ENCODE peak calls at places on chromosomes 13 and 19, in six cellular contexts. One of them, this sample, is unnamed.

GRCh38 chr19:43532571-43532961 is 422 bp upstream of the ZNF575 start:
- DNase-seq in dorsolateral prefrontal cortex: peak; percentile 65
- DNase-seq in AG09309: no peak
- DNase-seq in IMR-90: no peak
- DNase-seq in GM06990: no peak
- DNase-seq in CD4-positive, alpha-beta T cell: no peak
- DNase-seq in this sample: peak; percentile 70

GRCh38 chr19:42601811-42602443 is 7.2 kb upstream of the CEACAM8 start:
- DNase-seq in dorsolateral prefrontal cortex: no peak
- DNase-seq in AG09309: no peak
- DNase-seq in IMR-90: peak; percentile 24
- DNase-seq in GM06990: no peak
- DNase-seq in CD4-positive, alpha-beta T cell: no peak
- DNase-seq in this sample: peak; percentile 31

GRCh38 chr19:55490478-55491436 is 2.5 kb downstream of the SSC5D start:
- DNase-seq in dorsolateral prefrontal cortex: no peak
- DNase-seq in AG09309: no peak
- DNase-seq in IMR-90: no peak
- DNase-seq in GM06990: no peak
- DNase-seq in CD4-positive, alpha-beta T cell: no peak
- DNase-seq in this sample: no peak

GRCh38 chr19:43594710-43595604 is 977 bp downstream of the IRGQ start:
- DNase-seq in dorsolateral prefrontal cortex: peak; percentile 43
- DNase-seq in AG09309: no peak
- DNase-seq in IMR-90: peak; percentile 69
- DNase-seq in GM06990: peak; percentile 84
- DNase-seq in CD4-positive, alpha-beta T cell: peak; percentile 72
- DNase-seq in this sample: peak; percentile 75

GRCh38 chr13:109998808-109999528 is 212.6 kb upstream of the IRS2 start:
- DNase-seq in dorsolateral prefrontal cortex: no peak
- DNase-seq in AG09309: peak; percentile 73
- DNase-seq in IMR-90: peak; percentile 95
- DNase-seq in GM06990: no peak
- DNase-seq in CD4-positive, alpha-beta T cell: no peak
- DNase-seq in this sample: no peak

GRCh38 chr13:107211073-107211472 is 643.1 kb upstream of the ARGLU1 start:
- DNase-seq in dorsolateral prefrontal cortex: peak; percentile 88
- DNase-seq in AG09309: peak; percentile 65
- DNase-seq in IMR-90: peak; percentile 97
- DNase-seq in GM06990: no peak
- DNase-seq in CD4-positive, alpha-beta T cell: peak; percentile 14
- DNase-seq in this sample: peak; percentile 42

GRCh38 chr13:113846639-113847318 is 17.1 kb downstream of the GAS6 start:
- DNase-seq in dorsolateral prefrontal cortex: no peak
- DNase-seq in AG09309: no peak
- DNase-seq in IMR-90: no peak
- DNase-seq in GM06990: no peak
- DNase-seq in CD4-positive, alpha-beta T cell: no peak
- DNase-seq in this sample: no peak

GRCh38 chr13:43268632-43269031 is 245.2 kb downstream of the DNAJC15 start:
- DNase-seq in dorsolateral prefrontal cortex: no peak
- DNase-seq in AG09309: no peak
- DNase-seq in IMR-90: no peak
- DNase-seq in GM06990: no peak
- DNase-seq in CD4-positive, alpha-beta T cell: no peak
- DNase-seq in this sample: no peak

GRCh38 chr19:49589391-49589790 is 1.6 kb upstream of the PRR12 start:
- DNase-seq in dorsolateral prefrontal cortex: no peak
- DNase-seq in AG09309: no peak
- DNase-seq in IMR-90: no peak
- DNase-seq in GM06990: no peak
- DNase-seq in CD4-positive, alpha-beta T cell: no peak
- DNase-seq in this sample: no peak

GRCh38 chr19:3514930-3515329 is 8.8 kb downstream of the FZR1 start:
- DNase-seq in dorsolateral prefrontal cortex: no peak
- DNase-seq in AG09309: no peak
- DNase-seq in IMR-90: peak; percentile 56
- DNase-seq in GM06990: no peak
- DNase-seq in CD4-positive, alpha-beta T cell: no peak
- DNase-seq in this sample: no peak

GRCh38 chr19:4700573-4700970 is 23.1 kb downstream of the DPP9 start:
- DNase-seq in dorsolateral prefrontal cortex: no peak
- DNase-seq in AG09309: no peak
- DNase-seq in IMR-90: no peak
- DNase-seq in GM06990: no peak
- DNase-seq in CD4-positive, alpha-beta T cell: no peak
- DNase-seq in this sample: no peak

GRCh38 chr19:47187797-47188196 is 43.2 kb downstream of the BBC3 start:
- DNase-seq in dorsolateral prefrontal cortex: no peak
- DNase-seq in AG09309: no peak
- DNase-seq in IMR-90: no peak
- DNase-seq in GM06990: no peak
- DNase-seq in CD4-positive, alpha-beta T cell: no peak
- DNase-seq in this sample: no peak

GRCh38 chr13:21894703-21895699 is 224.1 kb downstream of the FGF9 start:
- DNase-seq in dorsolateral prefrontal cortex: no peak
- DNase-seq in AG09309: no peak
- DNase-seq in IMR-90: no peak
- DNase-seq in GM06990: no peak
- DNase-seq in CD4-positive, alpha-beta T cell: no peak
- DNase-seq in this sample: no peak

GRCh38 chr13:91659583-91660415 is 261.4 kb downstream of the GPC5 start:
- DNase-seq in dorsolateral prefrontal cortex: peak; percentile 43
- DNase-seq in AG09309: no peak
- DNase-seq in IMR-90: no peak
- DNase-seq in GM06990: no peak
- DNase-seq in CD4-positive, alpha-beta T cell: no peak
- DNase-seq in this sample: no peak

GRCh38 chr19:7442423-7442822 is 46.4 kb downstream of the PEX11G start:
- DNase-seq in dorsolateral prefrontal cortex: peak; percentile 49
- DNase-seq in AG09309: no peak
- DNase-seq in IMR-90: no peak
- DNase-seq in GM06990: no peak
- DNase-seq in CD4-positive, alpha-beta T cell: no peak
- DNase-seq in this sample: no peak

GRCh38 chr13:24688901-24689300 is 8.7 kb downstream of the ATP12A start:
- DNase-seq in dorsolateral prefrontal cortex: no peak
- DNase-seq in AG09309: no peak
- DNase-seq in IMR-90: no peak
- DNase-seq in GM06990: no peak
- DNase-seq in CD4-positive, alpha-beta T cell: no peak
- DNase-seq in this sample: no peak

GRCh38 chr19:43534811-43535761 is 2.1 kb downstream of the ZNF575 start:
- DNase-seq in dorsolateral prefrontal cortex: peak; percentile 75
- DNase-seq in AG09309: no peak
- DNase-seq in IMR-90: peak; percentile 61
- DNase-seq in GM06990: peak; percentile 23
- DNase-seq in CD4-positive, alpha-beta T cell: no peak
- DNase-seq in this sample: no peak

GRCh38 chr13:50950808-50951207 is 41.2 kb downstream of the RNASEH2B start:
- DNase-seq in dorsolateral prefrontal cortex: no peak
- DNase-seq in AG09309: no peak
- DNase-seq in IMR-90: no peak
- DNase-seq in GM06990: no peak
- DNase-seq in CD4-positive, alpha-beta T cell: no peak
- DNase-seq in this sample: no peak

GRCh38 chr13:70473912-70474311 is 365.7 kb upstream of the KLHL1 start:
- DNase-seq in dorsolateral prefrontal cortex: no peak
- DNase-seq in AG09309: no peak
- DNase-seq in IMR-90: no peak
- DNase-seq in GM06990: no peak
- DNase-seq in CD4-positive, alpha-beta T cell: no peak
- DNase-seq in this sample: no peak

GRCh38 chr13:48505597-48506091 is 27.2 kb downstream of the RCBTB2 start:
- DNase-seq in dorsolateral prefrontal cortex: no peak
- DNase-seq in AG09309: peak; percentile 23
- DNase-seq in IMR-90: peak; percentile 71
- DNase-seq in GM06990: peak; percentile 72
- DNase-seq in CD4-positive, alpha-beta T cell: no peak
- DNase-seq in this sample: peak; percentile 63

GRCh38 chr19:1259206-1259872 is 9.8 kb upstream of the CIRBP start:
- DNase-seq in dorsolateral prefrontal cortex: no peak
- DNase-seq in AG09309: no peak
- DNase-seq in IMR-90: peak; percentile 51
- DNase-seq in GM06990: peak; percentile 87
- DNase-seq in CD4-positive, alpha-beta T cell: peak; percentile 65
- DNase-seq in this sample: peak; percentile 75

GRCh38 chr19:31698352-31698751 is 349.1 kb upstream of the TSHZ3 start:
- DNase-seq in dorsolateral prefrontal cortex: no peak
- DNase-seq in AG09309: no peak
- DNase-seq in IMR-90: no peak
- DNase-seq in GM06990: no peak
- DNase-seq in CD4-positive, alpha-beta T cell: no peak
- DNase-seq in this sample: no peak

GRCh38 chr13:97574926-97575325 is 141.0 kb downstream of the RAP2A start:
- DNase-seq in dorsolateral prefrontal cortex: no peak
- DNase-seq in AG09309: no peak
- DNase-seq in IMR-90: peak; percentile 52
- DNase-seq in GM06990: no peak
- DNase-seq in CD4-positive, alpha-beta T cell: no peak
- DNase-seq in this sample: peak; percentile 18

GRCh38 chr13:27293873-27294515 is 23.4 kb downstream of the RASL11A start:
- DNase-seq in dorsolateral prefrontal cortex: no peak
- DNase-seq in AG09309: no peak
- DNase-seq in IMR-90: no peak
- DNase-seq in GM06990: no peak
- DNase-seq in CD4-positive, alpha-beta T cell: no peak
- DNase-seq in this sample: no peak

GRCh38 chr13:83666126-83666525 is 216.1 kb downstream of the SLITRK1 start:
- DNase-seq in dorsolateral prefrontal cortex: no peak
- DNase-seq in AG09309: peak; percentile 20
- DNase-seq in IMR-90: peak; percentile 7
- DNase-seq in GM06990: no peak
- DNase-seq in CD4-positive, alpha-beta T cell: no peak
- DNase-seq in this sample: no peak

GRCh38 chr19:3054972-3055740 is 7.1 kb downstream of the TLE5 start:
- DNase-seq in dorsolateral prefrontal cortex: no peak
- DNase-seq in AG09309: no peak
- DNase-seq in IMR-90: peak; percentile 17
- DNase-seq in GM06990: no peak
- DNase-seq in CD4-positive, alpha-beta T cell: no peak
- DNase-seq in this sample: no peak

GRCh38 chr19:47110521-47111080 is 3.0 kb downstream of the ZC3H4 start:
- DNase-seq in dorsolateral prefrontal cortex: no peak
- DNase-seq in AG09309: no peak
- DNase-seq in IMR-90: no peak
- DNase-seq in GM06990: no peak
- DNase-seq in CD4-positive, alpha-beta T cell: no peak
- DNase-seq in this sample: no peak

GRCh38 chr19:17332677-17333581 is 1.7 kb downstream of the ANO8 start:
- DNase-seq in dorsolateral prefrontal cortex: peak; percentile 69
- DNase-seq in AG09309: no peak
- DNase-seq in IMR-90: peak; percentile 39
- DNase-seq in GM06990: no peak
- DNase-seq in CD4-positive, alpha-beta T cell: no peak
- DNase-seq in this sample: peak; percentile 56

GRCh38 chr19:3653081-3653795 is 26.6 kb upstream of the CACTIN start:
- DNase-seq in dorsolateral prefrontal cortex: no peak
- DNase-seq in AG09309: no peak
- DNase-seq in IMR-90: no peak
- DNase-seq in GM06990: no peak
- DNase-seq in CD4-positive, alpha-beta T cell: no peak
- DNase-seq in this sample: no peak

GRCh38 chr13:31824705-31825512 is 85.6 kb downstream of the RXFP2 start:
- DNase-seq in dorsolateral prefrontal cortex: no peak
- DNase-seq in AG09309: no peak
- DNase-seq in IMR-90: peak; percentile 16
- DNase-seq in GM06990: peak; percentile 6
- DNase-seq in CD4-positive, alpha-beta T cell: no peak
- DNase-seq in this sample: peak; percentile 15
- TF ChIP-seq CTCF in dorsolateral prefrontal cortex: no peak
- TF ChIP-seq CTCF in AG09309: peak; percentile 32
- TF ChIP-seq CTCF in IMR-90: peak; percentile 19
- TF ChIP-seq CTCF in GM06990: peak; percentile 21
- TF ChIP-seq CTCF in CD4-positive, alpha-beta T cell: peak; percentile 17
- TF ChIP-seq CTCF in this sample: peak; percentile 39

DNA sequence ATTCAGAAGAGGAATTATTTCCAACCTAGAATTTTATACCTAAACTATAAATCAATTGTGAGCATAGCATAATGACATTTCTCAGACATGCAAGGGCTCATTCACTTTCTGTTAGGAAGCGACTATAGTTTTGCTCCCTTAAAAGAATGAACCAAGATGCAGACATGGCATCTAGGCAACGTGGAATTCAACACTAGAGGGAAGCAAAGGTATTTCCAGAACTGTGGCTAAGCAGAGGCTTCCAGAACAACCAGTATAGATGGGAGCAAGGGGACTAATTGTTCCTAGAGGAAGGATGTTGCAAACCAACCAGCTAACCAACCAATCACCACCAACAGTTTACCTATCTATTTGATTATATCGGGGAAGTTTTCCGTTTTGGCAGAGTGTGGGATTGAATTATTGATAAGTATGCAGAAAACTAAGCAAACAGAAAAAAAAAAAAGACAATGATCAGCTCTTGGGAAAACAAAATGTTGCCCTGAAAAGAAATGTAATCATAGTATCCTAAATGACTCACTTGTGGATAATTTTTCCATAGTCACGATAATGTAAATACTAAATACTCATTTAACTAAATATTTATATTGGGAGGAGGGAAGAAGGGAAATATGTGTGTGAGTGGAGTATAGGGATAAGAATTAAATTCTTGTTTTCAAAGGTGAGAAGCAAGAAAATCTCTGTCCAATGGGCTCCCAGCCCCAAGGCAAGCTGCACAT is 21.1 kb downstream of the ARL11 start:
- DNase-seq in dorsolateral prefrontal cortex: no peak
- DNase-seq in AG09309: peak; percentile 7
- DNase-seq in IMR-90: peak; percentile 68
- DNase-seq in GM06990: no peak
- DNase-seq in CD4-positive, alpha-beta T cell: no peak
- DNase-seq in this sample: no peak
- TF ChIP-seq CTCF in dorsolateral prefrontal cortex: no peak
- TF ChIP-seq CTCF in AG09309: peak; percentile 61
- TF ChIP-seq CTCF in IMR-90: peak; percentile 42
- TF ChIP-seq CTCF in GM06990: no peak
- TF ChIP-seq CTCF in CD4-positive, alpha-beta T cell: no peak
- TF ChIP-seq CTCF in this sample: no peak

GRCh38 chr19:48445606-48446481 is at the start of gene GRWD1:
- DNase-seq in dorsolateral prefrontal cortex: peak; percentile 92
- DNase-seq in AG09309: peak; percentile 75
- DNase-seq in IMR-90: peak; percentile 94
- DNase-seq in GM06990: peak; percentile 91
- DNase-seq in CD4-positive, alpha-beta T cell: peak; percentile 85
- DNase-seq in this sample: peak; percentile 97
- TF ChIP-seq CTCF in dorsolateral prefrontal cortex: peak; percentile 26
- TF ChIP-seq CTCF in AG09309: no peak
- TF ChIP-seq CTCF in IMR-90: peak; percentile 8
- TF ChIP-seq CTCF in GM06990: no peak
- TF ChIP-seq CTCF in CD4-positive, alpha-beta T cell: no peak
- TF ChIP-seq CTCF in this sample: peak; percentile 22

DNA sequence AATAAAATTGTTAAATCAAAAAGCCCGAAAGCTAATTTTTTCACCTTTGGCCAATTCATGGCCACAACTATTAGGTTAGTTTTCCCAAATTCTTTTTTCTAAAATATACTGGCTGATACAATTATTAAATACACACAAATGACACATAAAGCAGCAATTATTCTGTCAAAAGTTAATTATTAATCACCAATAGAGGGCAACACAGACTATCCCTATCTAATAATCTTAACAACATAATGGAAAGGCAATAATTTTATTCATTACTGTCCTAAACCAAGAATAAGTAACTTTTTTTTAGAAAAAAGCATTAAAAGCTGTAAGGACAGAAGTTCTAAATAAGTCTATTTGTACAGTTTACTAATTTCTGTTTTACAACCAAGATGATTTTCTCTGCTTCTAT is 51.7 kb downstream of the KATNAL1 start:
- DNase-seq in dorsolateral prefrontal cortex: no peak
- DNase-seq in AG09309: no peak
- DNase-seq in IMR-90: no peak
- DNase-seq in GM06990: no peak
- DNase-seq in CD4-positive, alpha-beta T cell: no peak
- DNase-seq in this sample: no peak
- TF ChIP-seq CTCF in dorsolateral prefrontal cortex: peak; percentile 46
- TF ChIP-seq CTCF in AG09309: no peak
- TF ChIP-seq CTCF in IMR-90: peak; percentile 13
- TF ChIP-seq CTCF in GM06990: no peak
- TF ChIP-seq CTCF in CD4-positive, alpha-beta T cell: peak; percentile 14
- TF ChIP-seq CTCF in this sample: no peak

This sample was measured in GM13977.